ENCODE peak calls at places on chromosomes 13 and 19, in seven cellular contexts. B is ovary, L is fibroblast of pulmonary artery, S is mucosa of descending colon, R is BE2C, Q is tibial nerve, G is left lung. Z is an unnamed sample.

GRCh38 chr19:14404322-14404721 is 14.8 kb downstream of the DDX39A start:
- DNase-seq in B (no peak), L (no peak), R (no peak), S (no peak), G (no peak), Q (no peak), Z (no peak)

GRCh38 chr13:32264407-32264806 is 50.8 kb downstream of the ZAR1L start:
- DNase-seq in G (peak; percentile 43), L (peak; percentile 87), Q (peak; percentile 42), R (no peak), B (peak; percentile 27), S (no peak), Z (no peak)

GRCh38 chr13:112233256-112233655 is 142.9 kb upstream of the SPACA7 start:
- DNase-seq in G (no peak), S (no peak), B (no peak), Q (no peak), R (no peak), L (no peak), Z (no peak)

GRCh38 chr13:66266761-66267160 is 963.4 kb downstream of the PCDH9 start:
- DNase-seq in B (no peak), Q (no peak), L (no peak), R (no peak), G (no peak), S (no peak), Z (no peak)

GRCh38 chr19:34299576-34299975 is 45.2 kb downstream of the GARRE1 start:
- DNase-seq in B (no peak), Q (no peak), R (no peak), G (no peak), S (no peak), L (no peak), Z (no peak)

GRCh38 chr19:50906217-50906616 is 5.0 kb downstream of the KLK4 start:
- DNase-seq in Q (peak; percentile 21), G (no peak), B (no peak), S (no peak), R (peak; percentile 68), L (peak; percentile 21), Z (peak; percentile 49)

GRCh38 chr13:94824601-94825000 is 112.3 kb upstream of the SOX21 start:
- DNase-seq in R (no peak), G (no peak), B (no peak), L (no peak), S (no peak), Q (no peak), Z (no peak)

GRCh38 chr13:73981595-73981994 is 152.6 kb downstream of the KLF12 start:
- DNase-seq in B (no peak), L (no peak), S (no peak), Q (no peak), G (no peak), R (no peak), Z (no peak)

GRCh38 chr19:47598407-47599349 is 10.3 kb upstream of the BICRA start:
- DNase-seq in S (no peak), G (peak; percentile 45), L (peak; percentile 95), Q (peak; percentile 64), R (no peak), B (no peak), Z (no peak)

GRCh38 chr13:45385320-45385719 is 32.9 kb downstream of the SLC25A30 start:
- DNase-seq in G (no peak), B (no peak), Q (no peak), S (no peak), L (no peak), R (no peak), Z (no peak)

GRCh38 chr13:37164635-37165034 is 59.2 kb upstream of the CSNK1A1L start:
- DNase-seq in S (no peak), R (no peak), Q (no peak), B (no peak), G (no peak), L (no peak), Z (no peak)

GRCh38 chr19:47713046-47714021 is at the start of gene EHD2:
- DNase-seq in S (no peak), Q (peak; percentile 54), B (peak; percentile 90), L (peak; percentile 84), G (peak; percentile 72), R (peak; percentile 70), Z (peak; percentile 75)

GRCh38 chr13:105655046-105655445 is 880.4 kb downstream of the EFNB2 start:
- DNase-seq in L (peak; percentile 80), S (no peak), G (no peak), R (no peak), B (no peak), Q (no peak), Z (no peak)

GRCh38 chr19:45999653-46000121 is 4.4 kb downstream of the CCDC61 start:
- DNase-seq in B (no peak), Q (no peak), S (no peak), G (no peak), R (peak; percentile 61), L (peak; percentile 39), Z (no peak)

GRCh38 chr19:45503909-45504308 is 3.4 kb upstream of the VASP start:
- DNase-seq in S (no peak), L (no peak), B (no peak), G (no peak), Q (no peak), R (no peak), Z (no peak)

GRCh38 chr19:2043864-2044708 is 7.0 kb downstream of the MKNK2 start:
- DNase-seq in G (no peak), L (no peak), R (no peak), S (peak; percentile 67), Q (no peak), B (peak; percentile 49), Z (no peak)

GRCh38 chr13:70580825-70581224 is 472.6 kb upstream of the KLHL1 start:
- DNase-seq in S (no peak), R (no peak), Q (no peak), L (no peak), B (no peak), G (no peak), Z (no peak)

GRCh38 chr19:10748924-10749434 is 31.1 kb downstream of the DNM2 start:
- DNase-seq in B (no peak), G (peak; percentile 75), L (peak; percentile 44), R (peak; percentile 98), Q (no peak), S (peak; percentile 93), Z (no peak)

GRCh38 chr13:110560606-110561334 is 752 bp downstream of the RAB20 start:
- DNase-seq in B (no peak), G (no peak), S (peak; percentile 67), R (no peak), Q (no peak), L (peak; percentile 40), Z (peak; percentile 64)

GRCh38 chr13:20119960-20120359 is 40.9 kb downstream of the GJA3 start:
- DNase-seq in L (no peak), Q (no peak), R (no peak), B (no peak), G (no peak), S (no peak), Z (no peak)

GRCh38 chr13:99749627-99750026 is 221.9 kb downstream of the ZIC5 start:
- DNase-seq in S (no peak), L (no peak), G (no peak), R (no peak), Q (no peak), B (no peak), Z (no peak)

GRCh38 chr13:86174632-86175031 is 375.4 kb upstream of the SLITRK6 start:
- DNase-seq in B (no peak), L (no peak), S (no peak), G (no peak), Q (no peak), R (no peak), Z (no peak)

GRCh38 chr19:56660381-56661105 is 11.0 kb downstream of the ZNF835 start:
- DNase-seq in L (no peak), S (no peak), G (no peak), R (no peak), B (peak; percentile 59), Q (no peak), Z (no peak)
- TF ChIP-seq CTCF in L (no peak), S (no peak), G (peak; percentile 26), R (peak; percentile 25), B (no peak), Q (no peak), Z (no peak)

GRCh38 chr13:23709521-23709920 is 139.3 kb downstream of the TNFRSF19 start:
- DNase-seq in B (no peak), S (no peak), R (no peak), G (no peak), L (no peak), Q (no peak), Z (no peak)
- TF ChIP-seq CTCF in B (no peak), S (no peak), R (no peak), G (no peak), L (no peak), Q (no peak), Z (no peak)

GRCh38 chr13:26837997-26838396 is 77.4 kb upstream of the GPR12 start:
- DNase-seq in L (no peak), Q (no peak), S (no peak), B (no peak), G (no peak), R (no peak), Z (no peak)

GRCh38 chr13:26838821-26839220 is 78.2 kb upstream of the GPR12 start:
- DNase-seq in L (no peak), G (no peak), Q (no peak), R (no peak), S (no peak), B (no peak), Z (no peak)

GRCh38 chr13:26831336-26831908 is 70.8 kb upstream of the GPR12 start:
- DNase-seq in Q (no peak), G (no peak), L (no peak), R (peak; percentile 31), S (no peak), B (no peak), Z (no peak)

GRCh38 chr13:26839682-26840081 is 79.1 kb upstream of the GPR12 start:
- DNase-seq in S (no peak), G (no peak), R (no peak), Q (no peak), B (no peak), L (no peak), Z (no peak)

DNA sequence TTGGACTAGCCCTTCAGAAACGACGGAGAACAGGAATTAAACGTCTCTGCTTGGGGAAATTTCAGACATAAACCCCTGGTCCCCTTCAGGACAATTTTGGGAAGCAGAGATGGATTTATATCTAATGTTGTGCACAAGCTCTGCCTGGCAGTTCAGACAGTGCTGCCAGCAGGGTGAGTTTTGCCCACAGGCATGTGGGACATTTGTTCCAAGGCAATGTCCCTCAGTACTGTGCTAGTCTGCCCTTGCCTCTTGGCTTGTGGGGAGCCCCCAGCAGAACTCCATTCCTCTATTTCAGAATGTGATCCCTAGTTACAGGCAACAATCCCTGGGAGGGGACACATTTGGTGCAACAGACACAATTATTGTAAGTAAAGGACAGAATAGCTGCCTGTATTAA is 76.5 kb upstream of the GPR12 start:
- DNase-seq in S (no peak), L (no peak), B (no peak), G (no peak), R (no peak), Q (no peak), Z (no peak)
- TF ChIP-seq CTCF in S (no peak), L (no peak), B (no peak), G (no peak), R (no peak), Q (no peak), Z (no peak)

DNA sequence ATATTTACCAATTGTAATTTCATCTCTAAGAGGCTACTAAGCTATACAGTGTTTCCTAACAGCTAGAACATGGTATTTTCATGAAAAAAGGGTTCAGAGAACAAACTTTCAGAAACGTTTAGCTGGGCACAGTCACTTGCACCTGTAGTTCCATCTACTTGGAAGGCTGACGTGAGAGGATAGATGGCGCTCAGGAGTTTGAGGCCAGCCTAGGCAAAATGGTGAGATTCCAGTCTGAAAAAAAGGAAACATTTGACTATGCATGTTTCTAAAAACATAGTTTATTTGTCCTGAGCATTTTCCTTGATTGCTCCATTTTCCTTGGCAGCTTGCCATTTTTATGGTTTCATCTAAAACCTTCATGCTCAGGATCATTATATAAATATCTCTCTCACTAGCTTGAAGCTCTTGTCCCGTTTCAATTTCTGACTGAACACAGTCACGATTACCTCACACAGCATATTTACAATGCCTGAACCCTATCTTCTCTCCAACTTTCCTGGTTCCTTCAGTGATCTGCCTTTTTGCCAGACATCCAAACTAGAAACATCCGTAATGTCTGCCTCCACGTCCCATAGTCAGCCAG is 200.8 kb downstream of the RGCC start:
- DNase-seq in R (no peak), Q (no peak), L (peak; percentile 83), G (no peak), B (no peak), S (no peak), Z (no peak)
- TF ChIP-seq CTCF in R (no peak), Q (no peak), L (no peak), G (no peak), B (no peak), S (no peak), Z (no peak)

Z was measured in GM20000.